ENCODE peak calls at places on chromosomes 6 and 20, in eight cellular contexts. M is GM23248, N is ureter, G is cardiac fibroblast, W is H54, L is pulmonary artery endothelial cell, R is iris pigment epithelial cell, O is dermis microvascular lymphatic vessel endothelial cell. Z is an unnamed sample.

GRCh38 chr6:142816024-142816423 is 129.0 kb downstream of the HIVEP2 start:
- DNase-seq in O (no peak), M (no peak), R (no peak), G (peak; percentile 54), N (no peak), W (no peak), L (no peak), Z (peak; percentile 61)

GRCh38 chr20:8049321-8049720 is 29.8 kb upstream of the TMX4 start:
- DNase-seq in M (peak; percentile 22), O (no peak), G (peak; percentile 22), L (no peak), R (no peak), W (no peak), N (no peak), Z (peak; percentile 37)

GRCh38 chr20:36098364-36098763 is 56.2 kb upstream of the EPB41L1 start:
- DNase-seq in M (peak; percentile 75), L (peak; percentile 81), N (no peak), R (peak; percentile 47), O (no peak), W (no peak), G (peak; percentile 83), Z (peak; percentile 76)

GRCh38 chr6:153208706-153209105 is 77.6 kb upstream of the RGS17 start:
- DNase-seq in M (no peak), N (no peak), L (no peak), W (no peak), G (no peak), O (no peak), R (no peak), Z (no peak)

GRCh38 chr20:50052952-50053789 is 59.8 kb downstream of the UBE2V1 start:
- DNase-seq in O (no peak), N (no peak), L (no peak), M (no peak), W (no peak), G (no peak), R (no peak), Z (no peak)

GRCh38 chr6:125637207-125637606 is 112.2 kb upstream of the HEY2 start:
- DNase-seq in N (no peak), L (no peak), M (no peak), G (no peak), O (no peak), W (no peak), R (no peak), Z (no peak)

GRCh38 chr20:8431538-8432434 is 299.7 kb downstream of the PLCB1 start:
- DNase-seq in W (no peak), R (no peak), N (no peak), L (no peak), O (no peak), G (peak; percentile 80), M (no peak), Z (peak; percentile 47)

GRCh38 chr6:152070556-152070955 is 263.1 kb downstream of the ESR1 start:
- DNase-seq in W (no peak), R (no peak), M (no peak), G (no peak), L (no peak), O (no peak), N (no peak), Z (no peak)

GRCh38 chr20:1810926-1811620 is 84.1 kb upstream of the SIRPA start:
- DNase-seq in M (peak; percentile 46), O (peak; percentile 63), W (no peak), L (no peak), N (no peak), G (peak; percentile 75), R (peak; percentile 37), Z (peak; percentile 83)

GRCh38 chr20:25254986-25255680 is 7.2 kb downstream of the PYGB start:
- DNase-seq in L (no peak), W (peak; percentile 41), O (no peak), M (peak; percentile 50), N (peak; percentile 75), G (no peak), R (no peak), Z (no peak)

GRCh38 chr20:37948956-37949355 is 46.0 kb downstream of the VSTM2L start:
- DNase-seq in N (no peak), R (no peak), O (no peak), G (no peak), W (no peak), M (no peak), L (no peak), Z (peak; percentile 5)

GRCh38 chr20:3922223-3922982 is 33.2 kb downstream of the PANK2 start:
- DNase-seq in L (no peak), M (no peak), G (no peak), W (no peak), O (no peak), N (no peak), R (no peak), Z (no peak)

GRCh38 chr6:121305957-121306607 is 28.2 kb downstream of the TBC1D32 start:
- DNase-seq in M (peak; percentile 53), G (peak; percentile 60), L (no peak), R (peak; percentile 50), O (peak; percentile 16), N (no peak), W (no peak), Z (peak; percentile 42)

GRCh38 chr6:143279385-143279784 is 171.1 kb downstream of the ADAT2 start:
- DNase-seq in L (no peak), O (peak; percentile 12), N (no peak), R (peak; percentile 21), G (peak; percentile 40), W (no peak), M (peak; percentile 62), Z (peak; percentile 34)

GRCh38 chr6:107280791-107281190 is 165.5 kb upstream of the BEND3 start:
- DNase-seq in N (no peak), O (no peak), G (no peak), R (no peak), L (no peak), W (no peak), M (no peak), Z (no peak)

GRCh38 chr20:15991279-15991678 is 582.0 kb downstream of the KIF16B start:
- DNase-seq in O (no peak), N (no peak), W (no peak), G (no peak), L (no peak), R (no peak), M (no peak), Z (no peak)

GRCh38 chr6:101396552-101397173 is 3.2 kb downstream of the GRIK2 start:
- DNase-seq in L (no peak), O (peak; percentile 46), W (peak; percentile 22), R (peak; percentile 56), G (peak; percentile 69), N (no peak), M (peak; percentile 54), Z (peak; percentile 76)

GRCh38 chr20:841568-842546 is 8.3 kb downstream of the FAM110A start:
- DNase-seq in M (no peak), G (no peak), W (no peak), N (peak; percentile 86), O (no peak), L (no peak), R (no peak), Z (no peak)

GRCh38 chr6:11350294-11350693 is 117.8 kb upstream of the NEDD9 start:
- DNase-seq in L (no peak), M (peak; percentile 40), R (peak; percentile 80), O (no peak), G (no peak), W (no peak), N (no peak), Z (no peak)

GRCh38 chr6:123668965-123669591 is 32.3 kb upstream of the TRDN start:
- DNase-seq in G (no peak), L (no peak), O (no peak), W (no peak), N (no peak), R (no peak), M (no peak), Z (no peak)

GRCh38 chr6:148927581-148927980 is 180.8 kb downstream of the UST start:
- DNase-seq in W (no peak), R (no peak), N (no peak), G (no peak), L (no peak), O (no peak), M (no peak), Z (no peak)

GRCh38 chr20:38173237-38174156 is 8.4 kb upstream of the TGM2 start:
- DNase-seq in R (peak; percentile 93), L (no peak), O (peak; percentile 59), N (no peak), M (peak; percentile 97), G (peak; percentile 84), W (peak; percentile 85), Z (peak; percentile 94)

GRCh38 chr6:21213492-21213891 is 380.1 kb upstream of the SOX4 start:
- DNase-seq in M (no peak), L (no peak), N (no peak), R (no peak), G (no peak), W (no peak), O (no peak), Z (peak; percentile 7)

GRCh38 chr6:159084493-159085091 is 39.8 kb upstream of the TAGAP start:
- DNase-seq in N (no peak), R (peak; percentile 82), G (peak; percentile 68), M (peak; percentile 92), W (no peak), O (no peak), L (no peak), Z (peak; percentile 70)

GRCh38 chr20:48750941-48751620 is 76.7 kb downstream of the PREX1 start:
- DNase-seq in G (peak; percentile 62), W (no peak), O (peak; percentile 61), R (peak; percentile 7), N (no peak), L (peak; percentile 82), M (no peak), Z (no peak)

GRCh38 chr20:2756056-2756611 is 44.3 kb downstream of the CPXM1 start:
- DNase-seq in N (no peak), W (no peak), L (no peak), M (peak; percentile 55), O (peak; percentile 16), G (peak; percentile 78), R (peak; percentile 45), Z (peak; percentile 62)

GRCh38 chr20:62985089-62985778 is 21.5 kb downstream of the BHLHE23 start:
- DNase-seq in L (no peak), M (no peak), O (no peak), N (no peak), R (no peak), G (no peak), W (no peak), Z (no peak)

GRCh38 chr6:44131880-44132279 is 4.5 kb downstream of the TMEM63B start:
- DNase-seq in W (no peak), G (no peak), M (no peak), O (no peak), N (no peak), L (no peak), R (no peak), Z (no peak)

GRCh38 chr6:154156135-154156948 is 117.3 kb downstream of the OPRM1 start:
- DNase-seq in W (no peak), N (peak; percentile 78), R (peak; percentile 55), M (peak; percentile 53), L (no peak), G (peak; percentile 49), O (peak; percentile 45), Z (peak; percentile 50)

GRCh38 chr6:91487729-91488392 is 901.0 kb upstream of the MAP3K7 start:
- DNase-seq in M (no peak), R (no peak), G (no peak), O (no peak), N (no peak), W (no peak), L (no peak), Z (no peak)

GRCh38 chr6:73798592-73798991 is 102.6 kb downstream of the CD109 start:
- DNase-seq in L (peak; percentile 10), G (peak; percentile 83), M (peak; percentile 97), O (peak; percentile 44), N (peak; percentile 51), R (peak; percentile 99), W (peak; percentile 11), Z (peak; percentile 93)

Z was measured in EH.